ENCODE peak calls at places on chromosomes 11 and 22, in eight cellular contexts. N, S, Y, V, E, Q, J and L are unnamed samples.
A peak's percentile ranks its signal among the peaks of the same experiment; 100 is the strongest.

GRCh38 chr22:19851291-19852176 is 3.1 kb downstream of the GNB1L start:
- DNase-seq in N (no peak), S (no peak), Y (no peak), V (no peak), E (no peak), Q (no peak), J (no peak), L (no peak)

GRCh38 chr11:8807544-8808225 is 103.3 kb upstream of the AKIP1 start:
- DNase-seq in N (no peak), S (no peak), Y (peak; percentile 61), V (peak; percentile 96), E (no peak), Q (peak; percentile 29), J (peak; percentile 40), L (no peak)

GRCh38 chr11:28903716-28904115 is 795.5 kb downstream of the METTL15 start:
- DNase-seq in N (no peak), S (no peak), Y (no peak), V (peak; percentile 17), E (no peak), Q (no peak), J (no peak), L (no peak)

GRCh38 chr11:46674463-46675287 is 25.7 kb downstream of the ARHGAP1 start:
- DNase-seq in N (peak; percentile 76), S (peak; percentile 43), Y (peak; percentile 54), V (peak; percentile 46), E (peak; percentile 47), Q (no peak), J (no peak), L (peak; percentile 20)

GRCh38 chr22:42434748-42435425 is 2.7 kb upstream of the NFAM1 start:
- DNase-seq in N (no peak), S (no peak), Y (no peak), V (no peak), E (no peak), Q (no peak), J (no peak), L (no peak)

GRCh38 chr22:41334951-41335635 is 33.8 kb downstream of the ZC3H7B start:
- DNase-seq in N (no peak), S (no peak), Y (no peak), V (no peak), E (no peak), Q (no peak), J (no peak), L (no peak)

GRCh38 chr22:43789452-43789851 is 22.7 kb downstream of the EFCAB6 start:
- DNase-seq in N (peak; percentile 90), S (no peak), Y (peak; percentile 29), V (peak; percentile 89), E (no peak), Q (peak; percentile 44), J (peak; percentile 94), L (no peak)

GRCh38 chr22:24592144-24592845 is 578 bp downstream of the LRRC75B start:
- DNase-seq in N (peak; percentile 83), S (no peak), Y (peak; percentile 38), V (peak; percentile 14), E (no peak), Q (no peak), J (no peak), L (no peak)

GRCh38 chr11:27228891-27229290 is 134.1 kb downstream of the CCDC34 start:
- DNase-seq in N (no peak), S (no peak), Y (no peak), V (no peak), E (no peak), Q (no peak), J (no peak), L (no peak)

GRCh38 chr11:43917851-43918250 is 24.6 kb upstream of the C11orf96 start:
- DNase-seq in N (no peak), S (no peak), Y (no peak), V (no peak), E (no peak), Q (no peak), J (no peak), L (no peak)

GRCh38 chr11:1218788-1219445 is 3.9 kb upstream of the MUC5B start:
- DNase-seq in N (peak; percentile 80), S (no peak), Y (peak; percentile 14), V (no peak), E (no peak), Q (no peak), J (no peak), L (peak; percentile 42)

GRCh38 chr22:29306830-29307657 is 594 bp downstream of the GAS2L1 start:
- DNase-seq in N (peak; percentile 94), S (peak; percentile 90), Y (peak; percentile 85), V (peak; percentile 80), E (peak; percentile 20), Q (peak; percentile 75), J (no peak), L (peak; percentile 90)

GRCh38 chr11:8258771-8259170 is 4.9 kb downstream of the LMO1 start:
- DNase-seq in N (peak; percentile 73), S (no peak), Y (no peak), V (peak; percentile 55), E (no peak), Q (peak; percentile 71), J (peak; percentile 49), L (peak; percentile 10)

GRCh38 chr11:57214494-57214893 is 22.6 kb downstream of the APLNR start:
- DNase-seq in N (no peak), S (no peak), Y (no peak), V (peak; percentile 82), E (no peak), Q (no peak), J (peak; percentile 34), L (no peak)

GRCh38 chr11:55942785-55943392 is 6.7 kb upstream of the OR5I1 start:
- DNase-seq in N (no peak), S (no peak), Y (no peak), V (peak; percentile 13), E (no peak), Q (peak; percentile 46), J (no peak), L (no peak)

GRCh38 chr22:29082826-29083545 is 10.2 kb downstream of the KREMEN1 start:
- DNase-seq in N (no peak), S (no peak), Y (no peak), V (no peak), E (no peak), Q (no peak), J (no peak), L (no peak)

GRCh38 chr11:10603721-10604297 is 35.3 kb upstream of the LYVE1 start:
- DNase-seq in N (no peak), S (no peak), Y (no peak), V (no peak), E (no peak), Q (no peak), J (no peak), L (no peak)

GRCh38 chr11:14750911-14751310 is 107.3 kb downstream of the PDE3B start:
- DNase-seq in N (no peak), S (no peak), Y (no peak), V (no peak), E (no peak), Q (no peak), J (no peak), L (no peak)

GRCh38 chr11:132846080-132846479 is 686.2 kb downstream of the OPCML start:
- DNase-seq in N (no peak), S (no peak), Y (no peak), V (peak; percentile 9), E (no peak), Q (no peak), J (no peak), L (no peak)